ENCODE peak calls at places on chromosomes 16 and 17, in eight cellular contexts. I is thoracic aorta, O is colonic mucosa, F is endodermal cell, J is B cell, W is AG09319, P is body of pancreas, B is endothelial cell. G is an unnamed sample.

GRCh38 chr17:933168-934083 is 46.1 kb downstream of the NXN start:
- DNase-seq in I (no peak), O (no peak), F (peak; percentile 94), J (no peak), W (peak; percentile 89), P (peak; percentile 63), B (no peak), G (no peak)

GRCh38 chr17:80347536-80347935 is 67.4 kb upstream of the ENDOV start:
- DNase-seq in I (no peak), O (no peak), F (no peak), J (no peak), W (no peak), P (no peak), B (no peak), G (no peak)

GRCh38 chr17:35931794-35932419 is 1.3 kb upstream of the RDM1 start:
- DNase-seq in I (no peak), O (no peak), F (no peak), J (no peak), W (no peak), P (peak; percentile 6), B (no peak), G (no peak)

GRCh38 chr16:81096715-81097208 is 567 bp upstream of the GCSH start:
- DNase-seq in I (no peak), O (peak; percentile 44), F (no peak), J (no peak), W (no peak), P (no peak), B (no peak), G (no peak)

GRCh38 chr17:15917439-15918027 is 27.4 kb upstream of the ADORA2B start:
- DNase-seq in I (no peak), O (no peak), F (peak; percentile 74), J (no peak), W (no peak), P (no peak), B (no peak), G (no peak)

GRCh38 chr17:40312131-40312731 is 3.3 kb downstream of the RARA start:
- DNase-seq in I (no peak), O (no peak), F (no peak), J (no peak), W (no peak), P (no peak), B (no peak), G (no peak)

GRCh38 chr17:31532526-31532925 is 141.1 kb downstream of the RAB11FIP4 start:
- DNase-seq in I (no peak), O (no peak), F (no peak), J (no peak), W (no peak), P (no peak), B (no peak), G (no peak)

GRCh38 chr17:76265624-76266243 is 586 bp downstream of the UBALD2 start:
- DNase-seq in I (no peak), O (peak; percentile 67), F (peak; percentile 88), J (peak; percentile 56), W (no peak), P (peak; percentile 77), B (peak; percentile 65), G (no peak)

GRCh38 chr16:26204138-26204537 is 512.4 kb downstream of the HS3ST4 start:
- DNase-seq in I (no peak), O (no peak), F (no peak), J (no peak), W (no peak), P (no peak), B (no peak), G (no peak)

GRCh38 chr16:86490859-86491642 is 19.3 kb upstream of the FOXF1 start:
- DNase-seq in I (no peak), O (no peak), F (no peak), J (no peak), W (peak; percentile 70), P (no peak), B (no peak), G (no peak)

GRCh38 chr17:35666070-35666469 is 65.4 kb upstream of the RASL10B start:
- DNase-seq in I (no peak), O (no peak), F (no peak), J (no peak), W (no peak), P (no peak), B (no peak), G (no peak)

GRCh38 chr17:71302721-71303549 is 817.9 kb upstream of the SOX9 start:
- DNase-seq in I (no peak), O (no peak), F (no peak), J (no peak), W (no peak), P (no peak), B (no peak), G (no peak)

GRCh38 chr17:266701-267656 is 85.5 kb upstream of the DOC2B start:
- DNase-seq in I (peak; percentile 45), O (peak; percentile 14), F (peak; percentile 51), J (no peak), W (no peak), P (peak; percentile 37), B (no peak), G (no peak)

GRCh38 chr17:77516902-77517301 is 376.1 kb downstream of the SEC14L1 start:
- DNase-seq in I (no peak), O (no peak), F (no peak), J (no peak), W (peak; percentile 10), P (no peak), B (no peak), G (no peak)

GRCh38 chr17:2414665-2415064 is 13.8 kb upstream of the MNT start:
- DNase-seq in I (no peak), O (no peak), F (no peak), J (no peak), W (no peak), P (no peak), B (no peak), G (no peak)

DNA sequence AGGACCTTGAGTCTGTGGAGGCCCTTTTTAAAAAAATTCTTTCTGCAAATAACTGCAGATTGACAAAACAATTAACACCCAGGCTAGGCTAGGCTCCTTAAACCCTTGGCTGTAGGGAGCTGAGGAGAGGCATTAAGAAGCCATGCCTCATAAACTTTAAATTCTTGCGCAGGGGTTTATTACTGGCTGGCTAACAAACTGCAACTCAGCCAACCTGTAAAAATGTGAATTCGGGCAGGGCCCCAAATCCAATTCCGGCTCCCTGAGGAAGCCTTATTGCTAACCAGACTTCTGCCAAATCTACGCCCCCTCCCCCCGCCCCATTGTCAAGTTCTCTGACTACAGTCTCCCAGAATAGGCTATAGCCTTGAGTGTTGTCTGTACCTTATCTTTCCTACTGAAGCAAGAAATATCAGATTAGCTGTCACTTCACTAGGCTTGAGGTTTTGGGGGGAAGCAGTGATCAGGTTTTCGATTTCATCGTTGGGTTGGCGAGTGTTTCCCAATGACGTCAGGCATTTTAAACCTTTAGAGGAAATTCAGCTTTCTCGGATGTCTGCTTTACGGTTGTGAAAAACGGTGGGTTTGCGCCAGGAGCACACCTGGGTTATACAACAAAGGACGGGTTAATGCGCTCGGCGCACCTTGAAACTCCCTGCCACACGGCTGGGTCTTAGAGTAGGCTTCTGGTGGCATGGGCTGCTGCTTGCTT is 2.0 kb downstream of the CDH3 start:
- DNase-seq in I (no peak), O (no peak), F (no peak), J (no peak), W (no peak), P (no peak), B (no peak), G (no peak)
- TF ChIP-seq CTCF in I (no peak), O (no peak), F (no peak), J (no peak), W (no peak), P (no peak), B (no peak), G (no peak)

GRCh38 chr16:67191410-67191994 is 453 bp upstream of the E2F4 start:
- DNase-seq in I (no peak), O (no peak), F (no peak), J (no peak), W (no peak), P (no peak), B (no peak), G (no peak)

GRCh38 chr16:67190448-67191399 is 788 bp upstream of the EXOC3L1 start:
- DNase-seq in I (no peak), O (no peak), F (no peak), J (no peak), W (no peak), P (no peak), B (no peak), G (no peak)

GRCh38 chr16:67190041-67190440 is at the start of gene EXOC3L1:
- DNase-seq in I (no peak), O (no peak), F (no peak), J (no peak), W (no peak), P (no peak), B (no peak), G (no peak)

GRCh38 chr16:67192781-67193260 is 866 bp downstream of the E2F4 start:
- DNase-seq in I (no peak), O (no peak), F (no peak), J (no peak), W (no peak), P (no peak), B (no peak), G (no peak)

DNA sequence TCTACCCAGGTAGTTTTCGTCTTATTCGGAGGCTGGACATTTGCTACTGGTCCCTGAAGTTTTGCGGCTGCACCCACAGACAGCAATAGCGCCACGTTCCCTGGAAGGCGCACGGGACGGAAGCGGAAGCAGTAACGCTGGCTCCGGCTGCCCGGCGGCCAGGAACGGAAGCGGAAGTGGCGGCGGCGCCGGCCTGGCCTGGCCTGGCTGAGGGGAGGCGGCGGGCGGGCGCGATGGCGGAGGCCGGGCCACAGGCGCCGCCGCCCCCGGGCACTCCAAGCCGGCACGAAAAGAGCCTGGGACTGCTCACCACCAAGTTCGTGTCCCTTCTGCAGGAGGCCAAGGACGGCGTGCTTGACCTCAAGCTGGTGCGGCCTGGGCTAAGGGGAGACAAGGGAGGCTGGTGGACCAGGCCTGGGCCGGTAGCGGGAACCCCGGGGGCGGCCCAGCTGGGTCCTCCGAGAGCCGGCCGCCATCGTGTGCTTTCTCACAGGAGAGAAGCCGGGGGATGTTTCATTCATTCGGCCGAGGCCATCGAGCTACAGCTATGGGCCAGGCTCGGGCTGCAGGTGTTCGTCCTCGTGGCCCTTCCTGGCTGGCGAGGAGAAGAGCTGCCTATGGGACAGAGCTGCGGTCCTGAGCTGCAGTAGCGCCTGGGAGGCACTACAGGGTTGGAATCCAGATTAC is at the start of gene E2F4:
- DNase-seq in I (peak; percentile 58), O (peak; percentile 91), F (peak; percentile 96), J (peak; percentile 98), W (peak; percentile 80), P (peak; percentile 92), B (peak; percentile 93), G (peak; percentile 95)
- TF ChIP-seq CTCF in I (no peak), O (no peak), F (no peak), J (no peak), W (no peak), P (peak; percentile 2), B (no peak), G (no peak)

DNA sequence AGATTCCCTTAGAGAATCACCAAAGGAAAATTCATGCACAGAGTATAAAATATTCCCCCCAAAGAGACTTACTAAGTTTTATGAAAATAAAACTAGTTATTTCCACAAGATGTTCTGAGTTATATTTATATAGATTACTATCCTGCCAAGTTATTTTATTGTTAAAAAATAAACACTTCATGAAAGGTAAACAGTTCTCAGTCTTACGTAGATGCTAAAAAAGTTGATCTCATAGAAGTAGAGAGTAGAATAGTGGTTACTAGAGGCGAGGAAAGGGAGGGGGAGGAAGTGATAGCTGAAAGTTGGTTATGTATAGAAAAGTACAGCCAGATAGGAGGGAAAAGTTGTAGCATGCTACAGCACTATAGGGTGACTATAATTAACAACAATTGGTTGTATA is 65.2 kb downstream of the USP32 start:
- DNase-seq in I (no peak), O (no peak), F (no peak), J (no peak), W (no peak), P (no peak), B (no peak), G (no peak)
- TF ChIP-seq CTCF in I (no peak), O (no peak), F (no peak), J (no peak), W (no peak), P (no peak), B (no peak), G (no peak)

GRCh38 chr17:38871247-38871991 is 1.6 kb downstream of the LASP1 start:
- DNase-seq in I (peak; percentile 37), O (peak; percentile 95), F (peak; percentile 91), J (no peak), W (no peak), P (peak; percentile 94), B (no peak), G (peak; percentile 66)
- TF ChIP-seq CTCF in I (no peak), O (no peak), F (no peak), J (no peak), W (no peak), P (peak; percentile 28), B (no peak), G (peak; percentile 44)

G was measured in GM10248.